ENCODE peak calls at places on chromosomes 7 and 10, in ten cellular contexts. W is NT2/D1; O is astrocyte; B is NCI-H2029; V is AG10803; P is AG08395; J is EH; A is NAMALWA; L is T-helper 2 cell treated with Interferon-gamma antibody and Interleukin-4, amounts not matched to agents 5 μg/mL and 100 μg/mL, for 36 hours; S is dermis microvascular lymphatic vessel endothelial cell. R is an unnamed sample.

GRCh38 chr10:71971311-71971731 is 7.1 kb downstream of the CHST3 start:
- DNase-seq in W (no peak), O (no peak), B (no peak), V (no peak), P (no peak), J (no peak), A (no peak), L (no peak), S (no peak), R (no peak)

GRCh38 chr7:100493476-100494264 is 9.9 kb downstream of the NYAP1 start:
- DNase-seq in W (no peak), O (no peak), B (no peak), V (no peak), P (no peak), J (no peak), A (peak), L (peak), S (peak), R (no peak)

GRCh38 chr7:1357601-1358271 is 101.5 kb downstream of the MICALL2 start:
- DNase-seq in W (no peak), O (no peak), B (no peak), V (no peak), P (no peak), J (no peak), A (peak), L (no peak), S (no peak), R (no peak)

GRCh38 chr7:53428045-53428444 is 392.6 kb downstream of the POM121L12 start:
- DNase-seq in W (no peak), O (no peak), B (no peak), V (no peak), P (no peak), J (no peak), A (no peak), L (no peak), S (no peak), R (no peak)

GRCh38 chr7:31648288-31648687 is 38.7 kb upstream of the PPP1R17 start:
- DNase-seq in W (no peak), O (no peak), B (no peak), V (peak), P (no peak), J (peak), A (no peak), L (no peak), S (peak), R (no peak)

GRCh38 chr10:12656518-12657142 is 307.3 kb downstream of the CAMK1D start:
- DNase-seq in W (peak), O (peak), B (peak), V (peak), P (peak), J (peak), A (peak), L (no peak), S (peak), R (peak)

GRCh38 chr10:12376211-12376610 is 26.9 kb downstream of the CAMK1D start:
- DNase-seq in W (no peak), O (no peak), B (no peak), V (no peak), P (no peak), J (no peak), A (no peak), L (no peak), S (no peak), R (no peak)

GRCh38 chr10:8056891-8057331 is 2.4 kb downstream of the GATA3 start:
- DNase-seq in W (no peak), O (no peak), B (no peak), V (no peak), P (no peak), J (no peak), A (no peak), L (no peak), S (no peak), R (no peak)

GRCh38 chr10:71553371-71553900 is 156.7 kb downstream of the CDH23 start:
- DNase-seq in W (no peak), O (no peak), B (no peak), V (no peak), P (no peak), J (no peak), A (peak), L (no peak), S (no peak), R (no peak)

GRCh38 chr7:66204822-66205735 is at the start of gene TPST1:
- DNase-seq in W (peak), O (peak), B (peak), V (peak), P (peak), J (peak), A (peak), L (peak), S (peak), R (peak)

GRCh38 chr7:69318794-69319193 is 279.5 kb upstream of the AUTS2 start:
- DNase-seq in W (no peak), O (no peak), B (no peak), V (no peak), P (no peak), J (no peak), A (no peak), L (no peak), S (no peak), R (no peak)

GRCh38 chr10:59088912-59089573 is 87.4 kb upstream of the PHYHIPL start:
- DNase-seq in W (no peak), O (no peak), B (no peak), V (no peak), P (no peak), J (no peak), A (no peak), L (no peak), S (no peak), R (no peak)

GRCh38 chr10:44311563-44311905 is 73.4 kb downstream of the CXCL12 start:
- DNase-seq in W (no peak), O (no peak), B (no peak), V (no peak), P (no peak), J (no peak), A (no peak), L (no peak), S (no peak), R (no peak)

GRCh38 chr10:130471486-130471885 is 335.3 kb downstream of the GLRX3 start:
- DNase-seq in W (no peak), O (no peak), B (no peak), V (no peak), P (no peak), J (no peak), A (no peak), L (no peak), S (no peak), R (no peak)

GRCh38 chr10:86400705-86401587 is 34.4 kb upstream of the GRID1 start:
- DNase-seq in W (no peak), O (peak), B (no peak), V (peak), P (peak), J (peak), A (peak), L (peak), S (peak), R (peak)

R was measured in EL.